ENCODE peak calls at places on chromosomes 3 and 15, in five cellular contexts. J is K562, N is HepG2, G is GM12878, B is H1. M is an unnamed sample.

GRCh38 chr15:75186044-75186443 is 15.6 kb upstream of the C15orf39 start:
- DNase-seq in J (no peak), G (no peak), N (no peak), B (no peak), M (no peak)

GRCh38 chr15:74845208-74845568 is 2.2 kb upstream of the ULK3 start:
- DNase-seq in B (no peak), G (no peak), N (no peak), J (no peak), M (no peak)

GRCh38 chr3:10495003-10495402 is 10.4 kb downstream of the ATP2B2 start:
- DNase-seq in G (no peak), J (peak; percentile 74), B (no peak), N (peak; percentile 60), M (no peak)

GRCh38 chr3:161217496-161217895 is 3.6 kb upstream of the NMD3 start:
- DNase-seq in N (peak; percentile 63), J (no peak), G (no peak), B (no peak), M (no peak)

GRCh38 chr15:91348812-91349500 is 248.9 kb downstream of the SV2B start:
- DNase-seq in J (no peak), G (no peak), N (no peak), B (no peak), M (no peak)

GRCh38 chr3:151305081-151305777 is 11.4 kb downstream of the GPR87 start:
- DNase-seq in J (no peak), B (peak; percentile 78), N (peak; percentile 87), G (no peak), M (peak; percentile 76)

GRCh38 chr15:90095521-90095959 is 6.7 kb downstream of the IDH2 start:
- DNase-seq in N (peak; percentile 70), G (no peak), J (no peak), B (no peak), M (peak; percentile 50)

GRCh38 chr3:178117641-178118040 is 418.6 kb upstream of the KCNMB2 start:
- DNase-seq in J (no peak), B (no peak), N (no peak), G (no peak), M (no peak)

GRCh38 chr3:152969557-152970300 is 134.8 kb downstream of the P2RY1 start:
- DNase-seq in J (no peak), N (peak; percentile 18), B (no peak), G (no peak), M (no peak)

GRCh38 chr3:47612178-47612577 is 33.5 kb upstream of the CSPG5 start:
- DNase-seq in N (no peak), J (no peak), B (no peak), G (no peak), M (no peak)

GRCh38 chr3:49799761-49800160 is at the start of gene CDHR4:
- DNase-seq in G (no peak), N (peak; percentile 44), J (no peak), B (no peak), M (no peak)

GRCh38 chr3:94416768-94417167 is 353.9 kb downstream of the NSUN3 start:
- DNase-seq in B (no peak), N (no peak), G (no peak), J (no peak), M (no peak)

GRCh38 chr3:113002676-113003075 is 11.9 kb downstream of the GTPBP8 start:
- DNase-seq in N (no peak), G (no peak), B (no peak), J (no peak), M (no peak)

GRCh38 chr15:99702895-99703602 is 30.2 kb downstream of the LYSMD4 start:
- DNase-seq in B (no peak), J (no peak), N (no peak), G (no peak), M (no peak)

GRCh38 chr3:52110502-52110901 is 43.7 kb downstream of the POC1A start:
- DNase-seq in B (no peak), G (no peak), N (no peak), J (no peak), M (no peak)

GRCh38 chr15:85582076-85582718 is 201.8 kb downstream of the AKAP13 start:
- DNase-seq in B (no peak), N (no peak), G (peak; percentile 34), J (no peak), M (no peak)

GRCh38 chr15:74725241-74725774 is at the start of gene CYP1A1:
- DNase-seq in B (no peak), N (no peak), G (no peak), J (no peak), M (peak; percentile 62)

GRCh38 chr3:103927896-103928295 is 1438.8 kb upstream of the ALCAM start:
- DNase-seq in J (no peak), N (no peak), G (no peak), B (no peak), M (no peak)

GRCh38 chr3:100032262-100032661 is 82.0 kb downstream of the FILIP1L start:
- DNase-seq in N (no peak), B (no peak), J (no peak), G (no peak), M (no peak)

GRCh38 chr3:134388748-134389485 is 14.7 kb upstream of the AMOTL2 start:
- DNase-seq in N (no peak), G (no peak), B (no peak), J (no peak), M (no peak)

GRCh38 chr3:156606729-156607128 is 51.8 kb upstream of the SSR3 start:
- DNase-seq in G (no peak), N (no peak), B (no peak), J (no peak), M (no peak)

GRCh38 chr3:111173906-111174305 is 102.3 kb downstream of the NECTIN3 start:
- DNase-seq in J (no peak), G (no peak), N (no peak), B (no peak), M (no peak)

GRCh38 chr15:48592221-48592731 is 53.2 kb downstream of the FBN1 start:
- DNase-seq in N (no peak), B (no peak), G (no peak), J (no peak), M (no peak)

GRCh38 chr3:58948018-58948417 is 101.8 kb downstream of the CFAP20DC start:
- DNase-seq in N (no peak), B (no peak), G (no peak), J (no peak), M (no peak)

GRCh38 chr3:39144748-39145380 is 8.5 kb downstream of the CSRNP1 start:
- DNase-seq in B (no peak), G (no peak), J (no peak), N (no peak), M (no peak)

GRCh38 chr3:11576453-11576852 is 67.3 kb downstream of the VGLL4 start:
- DNase-seq in B (no peak), N (no peak), J (no peak), G (no peak), M (no peak)

GRCh38 chr3:38519000-38519399 is 22.9 kb downstream of the EXOG start:
- DNase-seq in G (no peak), J (no peak), B (no peak), N (no peak), M (no peak)

GRCh38 chr3:88003115-88003755 is 55.6 kb downstream of the CGGBP1 start:
- DNase-seq in G (no peak), B (no peak), J (peak; percentile 11), N (peak; percentile 32), M (no peak)

GRCh38 chr3:37064747-37065146 is 71.4 kb downstream of the MLH1 start:
- DNase-seq in B (no peak), G (no peak), J (no peak), N (no peak), M (no peak)
- TF ChIP-seq ATF2 in B (no peak), G (no peak), J (no peak), N (no peak), M (no peak)

GRCh38 chr15:59283717-59284336 is 77.2 kb downstream of the LDHAL6B start:
- DNase-seq in B (peak; percentile 49), N (peak; percentile 38), J (no peak), G (no peak), M (no peak)

GRCh38 chr15:59281699-59282098 is 75.1 kb downstream of the LDHAL6B start:
- DNase-seq in J (no peak), G (no peak), N (peak; percentile 76), B (no peak), M (no peak)

GRCh38 chr15:59280855-59281254 is 74.2 kb downstream of the LDHAL6B start:
- DNase-seq in B (no peak), G (no peak), J (no peak), N (no peak), M (no peak)

GRCh38 chr15:59284768-59285368 is 78.2 kb downstream of the LDHAL6B start:
- DNase-seq in N (no peak), B (no peak), J (no peak), G (no peak), M (no peak)

GRCh38 chr15:59282515-59283337 is 76.1 kb downstream of the LDHAL6B start:
- DNase-seq in G (no peak), N (peak; percentile 36), B (no peak), J (no peak), M (no peak)
- TF ChIP-seq ATF2 in G (no peak), N (no peak), B (no peak), J (no peak), M (no peak)

DNA sequence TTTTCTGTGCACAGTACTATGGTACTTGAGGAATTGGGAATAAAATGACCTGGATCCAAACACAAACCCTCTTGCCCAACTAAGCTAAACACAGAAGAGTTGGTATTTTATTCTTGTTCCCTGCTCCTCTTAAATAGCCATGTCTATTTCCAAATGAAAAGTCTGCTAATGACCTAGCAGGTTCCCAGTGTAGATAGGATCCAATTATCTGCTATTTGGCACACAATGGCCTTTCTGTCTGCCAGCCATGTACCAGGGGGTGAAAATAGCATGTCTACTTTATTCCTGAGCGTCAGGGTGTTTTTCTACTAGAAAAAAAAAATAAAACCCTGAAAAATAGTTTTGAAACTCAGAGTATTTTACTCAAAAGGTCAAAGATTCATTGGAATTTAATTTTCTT is 657.0 kb upstream of the NAALADL2 start:
- DNase-seq in J (no peak), N (no peak), B (no peak), G (no peak), M (no peak)
- TF ChIP-seq ATF2 in J (no peak), N (no peak), B (no peak), G (no peak), M (no peak)

GRCh38 chr3:45112939-45113338 is 33.2 kb downstream of the CDCP1 start:
- DNase-seq in G (no peak), N (no peak), J (no peak), B (no peak), M (no peak)
- TF ChIP-seq ATF2 in G (no peak), N (no peak), J (no peak), B (no peak), M (no peak)

GRCh38 chr3:146277953-146278631 is 27.2 kb upstream of the PLSCR4 start:
- DNase-seq in J (no peak), B (no peak), G (no peak), N (peak; percentile 4), M (no peak)
- TF ChIP-seq ATF2 in J (no peak), B (no peak), G (no peak), N (no peak), M (no peak)

DNA sequence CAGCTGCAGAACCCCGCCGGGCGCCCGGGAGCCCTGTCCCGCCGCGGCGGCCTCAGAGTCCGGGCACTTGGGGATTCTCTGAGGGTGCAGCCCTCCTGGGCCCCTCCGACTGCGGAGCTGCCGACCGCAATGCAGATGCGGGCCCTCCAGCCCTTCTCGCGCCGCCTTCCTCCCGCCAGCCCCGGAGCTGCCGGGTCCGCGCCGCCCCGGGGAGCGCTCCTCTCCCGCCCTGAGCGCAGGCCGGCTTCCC is 320 bp upstream of the ACAN start:
- DNase-seq in N (no peak), J (no peak), G (no peak), B (no peak), M (no peak)
- TF ChIP-seq ATF2 in N (no peak), J (no peak), G (no peak), B (no peak), M (no peak)

GRCh38 chr3:96354742-96355141 is 459.7 kb upstream of the EPHA6 start:
- DNase-seq in B (no peak), J (no peak), G (no peak), N (no peak), M (no peak)
- TF ChIP-seq ATF2 in B (no peak), J (no peak), G (no peak), N (no peak), M (no peak)

M was measured in WTC11.